ENCODE peak calls at places on chromosomes 11 and 22, in ten cellular contexts. F is spleen, Z is BJ, E is GM13976, N is dorsolateral prefrontal cortex, P is WTC11, M is HFF-Myc, D is foreskin fibroblast, A is right atrium auricular region, W is A549. J is an unnamed sample.

GRCh38 chr11:114440121-114440860 is 1.0 kb downstream of the REXO2 start:
- DNase-seq in F (no peak), Z (no peak), E (no peak), N (no peak), P (no peak), M (no peak), D (peak; percentile 9), A (no peak), W (no peak), J (no peak)

GRCh38 chr11:30710216-30710615 is 124.1 kb upstream of the MPPED2 start:
- DNase-seq in F (no peak), Z (no peak), E (no peak), N (no peak), P (no peak), M (no peak), D (no peak), A (no peak), W (no peak), J (no peak)

GRCh38 chr11:7575841-7576451 is 62.1 kb downstream of the PPFIBP2 start:
- DNase-seq in F (no peak), Z (no peak), E (peak; percentile 36), N (no peak), P (no peak), M (no peak), D (peak; percentile 64), A (no peak), W (peak; percentile 66), J (no peak)

GRCh38 chr11:122046846-122047245 is 69.2 kb downstream of the BLID start:
- DNase-seq in F (no peak), Z (no peak), E (no peak), N (no peak), P (no peak), M (no peak), D (no peak), A (no peak), W (no peak), J (no peak)

GRCh38 chr22:30005213-30005857 is 74.9 kb upstream of the HORMAD2 start:
- DNase-seq in F (no peak), Z (no peak), E (peak; percentile 57), N (peak; percentile 84), P (peak; percentile 81), M (peak; percentile 67), D (peak; percentile 85), A (peak; percentile 83), W (peak; percentile 27), J (peak; percentile 50)

GRCh38 chr11:90757851-90758494 is 535.1 kb upstream of the CHORDC1 start:
- DNase-seq in F (no peak), Z (no peak), E (no peak), N (no peak), P (no peak), M (no peak), D (no peak), A (no peak), W (no peak), J (no peak)

GRCh38 chr11:113023228-113023627 is 62.0 kb downstream of the NCAM1 start:
- DNase-seq in F (no peak), Z (peak; percentile 27), E (no peak), N (no peak), P (no peak), M (no peak), D (peak; percentile 5), A (no peak), W (no peak), J (no peak)

GRCh38 chr11:56950510-56950909 is 38.2 kb upstream of the OR5AK2 start:
- DNase-seq in F (no peak), Z (no peak), E (no peak), N (no peak), P (no peak), M (no peak), D (no peak), A (no peak), W (no peak), J (no peak)

GRCh38 chr11:45045692-45046471 is 95.2 kb upstream of the TP53I11 start:
- DNase-seq in F (peak; percentile 86), Z (no peak), E (no peak), N (no peak), P (no peak), M (no peak), D (peak; percentile 43), A (peak; percentile 79), W (peak; percentile 69), J (no peak)

GRCh38 chr11:61888043-61888442 is 3.3 kb downstream of the FADS3 start:
- DNase-seq in F (no peak), Z (peak; percentile 72), E (no peak), N (peak; percentile 42), P (no peak), M (no peak), D (peak; percentile 96), A (peak; percentile 94), W (no peak), J (no peak)

GRCh38 chr11:95886462-95886861 is 37.4 kb downstream of the MTMR2 start:
- DNase-seq in F (no peak), Z (no peak), E (no peak), N (no peak), P (no peak), M (no peak), D (no peak), A (no peak), W (no peak), J (no peak)

GRCh38 chr11:64787526-64788320 is 9.4 kb upstream of the SF1 start:
- DNase-seq in F (peak; percentile 90), Z (no peak), E (peak; percentile 82), N (no peak), P (peak; percentile 85), M (no peak), D (peak; percentile 74), A (peak; percentile 74), W (peak; percentile 89), J (peak; percentile 57)

GRCh38 chr11:91837649-91838330 is 386.8 kb upstream of the FAT3 start:
- DNase-seq in F (no peak), Z (no peak), E (no peak), N (no peak), P (no peak), M (no peak), D (no peak), A (no peak), W (no peak), J (no peak)

GRCh38 chr22:42993651-42994275 is 21.2 kb downstream of the PACSIN2 start:
- DNase-seq in F (no peak), Z (no peak), E (no peak), N (no peak), P (no peak), M (no peak), D (peak; percentile 78), A (no peak), W (no peak), J (no peak)

GRCh38 chr11:16111690-16112089 is 244.7 kb downstream of the SOX6 start:
- DNase-seq in F (no peak), Z (no peak), E (no peak), N (no peak), P (no peak), M (no peak), D (no peak), A (no peak), W (no peak), J (no peak)

GRCh38 chr22:29459773-29460172 is 20.2 kb upstream of the NEFH start:
- DNase-seq in F (no peak), Z (no peak), E (peak; percentile 17), N (no peak), P (no peak), M (no peak), D (no peak), A (no peak), W (no peak), J (no peak)

GRCh38 chr11:130313383-130314183 is 1.1 kb downstream of the ZBTB44 start:
- DNase-seq in F (no peak), Z (no peak), E (no peak), N (no peak), P (no peak), M (no peak), D (peak; percentile 12), A (no peak), W (no peak), J (no peak)

GRCh38 chr11:44876923-44877322 is 73.8 kb downstream of the TP53I11 start:
- DNase-seq in F (no peak), Z (no peak), E (no peak), N (no peak), P (no peak), M (no peak), D (no peak), A (no peak), W (no peak), J (no peak)

GRCh38 chr11:35555238-35555887 is 29.9 kb upstream of the PAMR1 start:
- DNase-seq in F (no peak), Z (no peak), E (no peak), N (no peak), P (no peak), M (no peak), D (peak; percentile 89), A (no peak), W (no peak), J (no peak)

GRCh38 chr11:61429691-61430582 is at the start of the genes CPSF7 and SDHAF2:
- DNase-seq in F (peak; percentile 100), Z (peak; percentile 52), E (peak; percentile 97), N (peak; percentile 91), P (peak; percentile 97), M (peak; percentile 75), D (peak; percentile 99), A (peak; percentile 94), W (peak; percentile 94), J (peak; percentile 99)

GRCh38 chr11:47445840-47446239 is 3.1 kb downstream of the RAPSN start:
- DNase-seq in F (no peak), Z (no peak), E (no peak), N (no peak), P (no peak), M (no peak), D (no peak), A (no peak), W (no peak), J (no peak)

GRCh38 chr11:40619631-40620030 is 839.8 kb downstream of the LRRC4C start:
- DNase-seq in F (no peak), Z (no peak), E (no peak), N (no peak), P (no peak), M (no peak), D (no peak), A (no peak), W (no peak), J (no peak)
- TF ChIP-seq CTCF in F (no peak), Z (no peak), E (no peak), N (no peak), P (no peak), M (no peak), D (no peak), A (no peak), W (no peak), J (no peak)

GRCh38 chr11:4769838-4770237 is at the start of gene OR51F1:
- DNase-seq in F (no peak), Z (no peak), E (no peak), N (no peak), P (no peak), M (no peak), D (no peak), A (no peak), W (no peak), J (no peak)
- TF ChIP-seq CTCF in F (no peak), Z (no peak), E (no peak), N (no peak), P (no peak), M (no peak), D (no peak), A (no peak), W (no peak), J (no peak)

GRCh38 chr11:68038718-68039525 is at the start of gene TCIRG1:
- DNase-seq in F (peak; percentile 94), Z (peak; percentile 35), E (peak; percentile 93), N (no peak), P (peak; percentile 73), M (no peak), D (peak; percentile 93), A (peak; percentile 91), W (peak; percentile 93), J (peak; percentile 49)
- TF ChIP-seq CTCF in F (no peak), Z (no peak), E (no peak), N (no peak), P (no peak), M (no peak), D (no peak), A (no peak), W (no peak), J (no peak)

GRCh38 chr22:26318975-26319374 is 110.1 kb upstream of the ASPHD2 start:
- DNase-seq in F (no peak), Z (no peak), E (no peak), N (no peak), P (no peak), M (peak; percentile 7), D (peak; percentile 47), A (no peak), W (no peak), J (no peak)
- TF ChIP-seq CTCF in F (no peak), Z (peak; percentile 41), E (peak; percentile 25), N (no peak), P (no peak), M (peak; percentile 45), D (peak; percentile 33), A (peak; percentile 23), W (no peak), J (no peak)

J was measured in activated B cell treated with CpG ODN at 0.5 μM for 24 hours.